ENCODE peak calls at places on chromosomes 3 and 15, in five cellular contexts. B, U, F, N and L are unnamed samples.

GRCh38 chr3:48727511-48727910 is 10.5 kb upstream of the IP6K2 start:
- DNase-seq in B (no peak), U (no peak), F (no peak), N (no peak), L (no peak)

GRCh38 chr15:55518641-55519040 is 10.6 kb upstream of the DNAAF4 start:
- DNase-seq in B (no peak), U (no peak), F (no peak), N (no peak), L (peak; percentile 4)

GRCh38 chr15:43483306-43484128 is 9.4 kb downstream of the TP53BP1 start:
- DNase-seq in B (peak; percentile 62), U (no peak), F (no peak), N (peak; percentile 41), L (peak; percentile 61)

GRCh38 chr3:152719264-152719663 is 115.7 kb upstream of the P2RY1 start:
- DNase-seq in B (peak; percentile 40), U (peak; percentile 56), F (no peak), N (peak; percentile 60), L (peak; percentile 16)

GRCh38 chr15:26872206-26872605 is 5.3 kb downstream of the GABRA5 start:
- DNase-seq in B (no peak), U (no peak), F (no peak), N (no peak), L (no peak)

GRCh38 chr15:65406402-65407000 is 16.2 kb downstream of the IGDCC4 start:
- DNase-seq in B (no peak), U (no peak), F (no peak), N (no peak), L (no peak)

GRCh38 chr3:15440891-15441290 is 13.5 kb downstream of the EAF1 start:
- DNase-seq in B (peak; percentile 86), U (peak; percentile 27), F (no peak), N (no peak), L (peak; percentile 85)

GRCh38 chr15:48381861-48382260 is 50.6 kb downstream of the DUT start:
- DNase-seq in B (no peak), U (no peak), F (no peak), N (no peak), L (no peak)

DNA sequence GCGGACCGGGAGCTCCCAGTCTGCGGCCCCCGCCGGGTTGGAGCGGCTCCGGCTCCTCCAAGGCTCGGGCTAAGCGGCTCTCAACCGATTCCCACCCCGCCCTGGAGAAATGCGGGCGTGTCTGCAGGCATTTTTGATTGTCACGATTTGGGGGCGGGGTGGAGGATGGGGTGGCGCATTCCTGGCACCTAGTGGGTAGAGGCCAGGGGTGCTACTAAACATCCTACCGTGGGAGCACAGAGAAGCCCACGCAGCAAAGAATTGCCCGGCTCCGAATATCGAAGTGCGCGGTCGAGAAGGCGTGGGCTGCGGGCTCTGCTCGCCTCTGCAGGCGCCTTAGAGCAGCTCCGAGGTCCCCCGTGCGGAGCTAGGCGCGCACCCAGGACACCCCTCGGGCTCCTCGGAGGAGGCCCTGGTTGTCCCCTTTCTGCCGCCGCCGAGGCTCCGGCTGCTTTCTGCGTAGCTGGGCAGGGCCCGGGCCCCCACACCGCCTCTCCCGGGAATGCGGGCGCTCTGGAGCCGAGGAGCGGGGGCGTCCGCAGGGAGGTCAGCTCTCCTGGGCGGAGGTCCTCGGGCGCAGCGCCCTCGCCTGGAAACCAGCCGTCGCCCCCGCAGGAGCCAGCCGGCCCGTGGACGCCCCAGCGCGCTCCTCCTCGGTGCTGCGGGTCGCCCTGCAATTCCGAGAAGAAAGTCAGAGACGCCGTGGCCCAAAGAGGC is 16.5 kb upstream of the LAMP3 start:
- DNase-seq in B (peak; percentile 57), U (peak; percentile 35), F (peak; percentile 56), N (peak; percentile 70), L (peak; percentile 23)
- TF ChIP-seq CTCF in B (no peak), U (peak; percentile 24), F (no peak), N (peak; percentile 60), L (no peak)

GRCh38 chr15:51620647-51621046 is 1.9 kb downstream of the DMXL2 start:
- DNase-seq in B (no peak), U (no peak), F (no peak), N (no peak), L (no peak)

GRCh38 chr15:51621917-51622268 is 678 bp downstream of the DMXL2 start:
- DNase-seq in B (peak; percentile 64), U (peak; percentile 68), F (peak; percentile 65), N (peak; percentile 46), L (peak; percentile 63)

GRCh38 chr15:51622269-51623180 is at the start of gene DMXL2:
- DNase-seq in B (peak; percentile 91), U (peak; percentile 89), F (peak; percentile 86), N (peak; percentile 81), L (peak; percentile 79)

GRCh38 chr15:51619331-51620033 is 3.1 kb downstream of the DMXL2 start:
- DNase-seq in B (no peak), U (no peak), F (no peak), N (no peak), L (no peak)

DNA sequence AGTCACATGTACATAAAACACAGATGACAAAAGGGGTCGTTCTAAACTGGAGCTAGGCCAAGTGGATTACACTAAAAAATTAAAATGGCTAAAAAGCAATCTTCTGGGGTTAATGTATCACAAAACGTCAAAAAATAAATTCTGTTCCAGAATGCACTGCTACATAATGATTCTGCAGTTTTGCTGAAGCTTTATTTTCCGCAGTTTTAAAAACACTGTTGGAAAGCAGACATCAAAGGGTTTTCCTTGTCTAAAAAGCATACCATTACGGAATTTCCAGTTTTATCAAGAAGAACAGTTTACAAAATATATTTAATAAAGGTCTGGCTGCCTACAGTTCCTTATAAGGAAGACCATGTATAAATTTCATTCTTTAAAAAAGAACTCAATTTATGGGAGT is 1.4 kb downstream of the DMXL2 start:
- DNase-seq in B (no peak), U (no peak), F (no peak), N (no peak), L (no peak)
- H3K4me3 ChIP-seq in B (peak overlapping the region; percentile 83), U (peak overlapping the region; percentile 82), F (peak overlapping the region; percentile 82), N (peak overlapping the region; percentile 86), L (peak overlapping the region; percentile 80)

DNA sequence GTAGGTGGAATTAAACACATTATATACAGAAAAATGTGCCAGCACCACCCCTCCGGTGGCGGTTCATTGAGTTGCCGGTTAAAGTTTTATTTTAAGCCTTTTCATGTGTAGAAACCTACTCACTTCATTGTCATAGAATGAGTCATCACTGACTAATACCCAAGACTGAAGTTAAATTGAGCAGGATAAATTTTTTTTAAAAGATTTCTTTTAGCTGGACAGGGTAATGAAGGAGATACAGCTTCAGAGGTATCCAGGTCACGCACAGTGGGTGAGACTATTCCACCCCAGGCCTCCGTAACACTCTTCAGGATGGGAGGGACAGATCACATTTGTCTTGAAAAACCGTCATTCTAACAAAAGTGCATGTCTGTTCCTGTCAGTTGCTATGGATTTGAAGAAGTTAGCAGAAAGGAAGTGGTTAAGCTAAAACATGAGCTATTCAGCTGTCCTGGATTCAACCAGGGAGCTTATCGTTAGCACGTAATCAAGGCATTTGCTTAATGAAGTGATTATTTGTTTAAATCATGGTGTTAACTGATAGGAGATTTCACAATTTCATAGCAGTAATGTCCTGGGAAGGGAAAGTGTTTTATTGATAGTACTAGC is 23.3 kb downstream of the WHAMM start:
- DNase-seq in B (peak; percentile 77), U (peak; percentile 93), F (no peak), N (peak; percentile 93), L (peak; percentile 86)
- TF ChIP-seq CTCF in B (no peak), U (no peak), F (no peak), N (no peak), L (no peak)

GRCh38 chr3:42712716-42713372 is 10.2 kb upstream of the HHATL start:
- DNase-seq in B (no peak), U (no peak), F (no peak), N (no peak), L (no peak)
- H3K4me3 ChIP-seq in B (no peak overlapping the region), U (no peak overlapping the region), F (no peak overlapping the region), N (no peak overlapping the region), L (no peak overlapping the region)

DNA sequence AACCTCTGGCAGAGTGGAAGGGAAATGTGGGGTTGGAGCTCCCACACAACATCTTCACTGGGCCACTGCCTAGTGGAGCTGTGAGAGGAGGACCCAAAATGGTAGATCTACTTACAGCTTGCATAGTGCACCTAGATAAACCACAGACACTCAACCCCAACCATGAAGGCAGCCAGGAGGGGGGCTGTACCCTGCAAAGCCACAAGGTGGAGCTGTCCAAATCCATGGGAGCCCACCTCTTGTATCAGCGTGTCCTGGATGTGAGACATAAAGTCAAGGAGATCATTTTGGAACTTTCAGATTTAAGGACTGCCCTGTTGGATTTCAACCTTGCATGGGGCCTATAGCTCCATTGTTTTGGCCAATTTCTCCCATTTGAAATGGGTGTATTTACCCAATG is 20.9 kb downstream of the TP63 start:
- DNase-seq in B (no peak), U (no peak), F (peak; percentile 22), N (peak; percentile 32), L (no peak)
- TF ChIP-seq CTCF in B (peak; percentile 78), U (peak; percentile 63), F (peak; percentile 29), N (peak; percentile 57), L (peak; percentile 41)

GRCh38 chr15:77071338-77072223 is 672 bp upstream of the TSPAN3 start:
- DNase-seq in B (no peak), U (no peak), F (no peak), N (no peak), L (peak; percentile 46)
- H3K4me3 ChIP-seq in B (no peak overlapping the region), U (no peak overlapping the region), F (peak overlapping the region; percentile 90), N (peak overlapping the region; percentile 86), L (no peak overlapping the region)

GRCh38 chr3:5238545-5238944 is 51.0 kb downstream of the EDEM1 start:
- DNase-seq in B (no peak), U (no peak), F (no peak), N (no peak), L (no peak)
- TF ChIP-seq CTCF in B (no peak), U (no peak), F (no peak), N (no peak), L (no peak)